ENCODE peak calls at places on chromosomes 12 and 14, in seven cellular contexts. L is right atrium auricular region; V is GM03348; O is stomach; A is M059J; Y is effector memory CD8-positive, alpha-beta T cell; S is lower leg skin. B is an unnamed sample.

GRCh38 chr12:91361864-91362263 is 179.2 kb upstream of the DCN start:
- DNase-seq in O (no peak), L (no peak), S (no peak), Y (no peak), V (peak), A (peak), B (no peak)

GRCh38 chr12:98440165-98440581 is 75.2 kb upstream of the TMPO start:
- DNase-seq in V (peak), Y (no peak), A (peak), S (peak), L (peak), O (peak), B (no peak)

GRCh38 chr12:55728185-55728931 is 451 bp downstream of the CD63 start:
- DNase-seq in A (peak), S (peak), L (no peak), V (peak), O (peak), Y (no peak), B (no peak)

GRCh38 chr14:104118006-104118844 is 20.2 kb upstream of the KIF26A start:
- DNase-seq in V (no peak), S (no peak), L (no peak), O (peak), Y (no peak), A (no peak), B (no peak)

GRCh38 chr14:32413967-32414640 is 85.0 kb downstream of the AKAP6 start:
- DNase-seq in S (no peak), Y (no peak), A (no peak), V (no peak), O (no peak), L (no peak), B (no peak)

GRCh38 chr12:114096461-114096860 is 130.3 kb upstream of the RBM19 start:
- DNase-seq in Y (no peak), S (no peak), O (no peak), A (peak), L (no peak), V (peak), B (no peak)

GRCh38 chr12:28869197-28869596 is 279.9 kb upstream of the FAR2 start:
- DNase-seq in O (no peak), L (no peak), S (no peak), A (peak), V (no peak), Y (no peak), B (no peak)

GRCh38 chr14:69325646-69326265 is 65.8 kb downstream of the GALNT16 start:
- DNase-seq in O (no peak), S (no peak), Y (no peak), V (no peak), A (no peak), L (no peak), B (no peak)

GRCh38 chr12:132151766-132152410 is 7.6 kb downstream of the NOC4L start:
- DNase-seq in V (no peak), A (no peak), S (no peak), Y (no peak), L (no peak), O (no peak), B (no peak)

GRCh38 chr12:109925185-109925835 is 25.2 kb downstream of the TCHP start:
- DNase-seq in V (no peak), O (no peak), L (no peak), S (no peak), A (no peak), Y (no peak), B (no peak)

GRCh38 chr12:77433799-77434198 is 368.4 kb upstream of the E2F7 start:
- DNase-seq in A (peak), V (peak), L (no peak), O (no peak), S (no peak), Y (no peak), B (no peak)

GRCh38 chr14:73792476-73792875 is 59.2 kb upstream of the PTGR2 start:
- DNase-seq in L (no peak), O (no peak), Y (no peak), S (no peak), A (no peak), V (no peak), B (no peak)

GRCh38 chr14:77491056-77491455 is 7.6 kb downstream of the ISM2 start:
- DNase-seq in A (no peak), O (no peak), V (no peak), L (no peak), S (no peak), Y (no peak), B (no peak)

GRCh38 chr12:65962921-65963883 is 138.9 kb downstream of the HMGA2 start:
- DNase-seq in Y (no peak), L (no peak), A (no peak), S (no peak), V (no peak), O (no peak), B (peak)

GRCh38 chr12:6373022-6373787 is 2.2 kb downstream of the SCNN1A start:
- DNase-seq in S (no peak), Y (no peak), V (no peak), A (no peak), L (no peak), O (peak), B (no peak)

GRCh38 chr14:90023176-90023896 is 38.5 kb upstream of the KCNK13 start:
- DNase-seq in L (no peak), O (no peak), S (no peak), V (no peak), A (peak), Y (no peak), B (no peak)

GRCh38 chr14:90568405-90568804 is 171.6 kb downstream of the CALM1 start:
- DNase-seq in O (no peak), V (no peak), S (no peak), L (no peak), A (no peak), Y (no peak), B (no peak)

GRCh38 chr12:60842166-60842565 is 1246.3 kb downstream of the SLC16A7 start:
- DNase-seq in O (no peak), S (no peak), Y (no peak), A (no peak), V (no peak), L (no peak), B (no peak)

GRCh38 chr12:110316861-110317260 is 35.8 kb downstream of the ATP2A2 start:
- DNase-seq in Y (no peak), V (peak), A (peak), L (no peak), S (no peak), O (no peak), B (no peak)